ENCODE peak calls at places on chromosomes 13 and 19, in five cellular contexts. One of them, this sample, is unnamed.

GRCh38 chr19:49443366-49444099 is 2.2 kb upstream of the SLC17A7 start:
- DNase-seq in GM12878: peak; percentile 80
- DNase-seq in K562: peak; percentile 88
- DNase-seq in SK-N-SH: peak; percentile 91
- DNase-seq in HepG2: peak; percentile 88
- DNase-seq in this sample: peak; percentile 87

GRCh38 chr13:32911506-32911905 is 104.7 kb upstream of the KL start:
- DNase-seq in SK-N-SH: peak; percentile 43
- DNase-seq in GM12878: no peak
- DNase-seq in HepG2: peak; percentile 36
- DNase-seq in K562: peak; percentile 27
- DNase-seq in this sample: peak; percentile 60

GRCh38 chr19:46239193-46239767 is 9.7 kb downstream of the IGFL1 start:
- DNase-seq in HepG2: no peak
- DNase-seq in GM12878: no peak
- DNase-seq in K562: no peak
- DNase-seq in SK-N-SH: no peak
- DNase-seq in this sample: no peak

GRCh38 chr13:44816701-44817684 is 172.3 kb downstream of the NUFIP1 start:
- DNase-seq in K562: no peak
- DNase-seq in SK-N-SH: no peak
- DNase-seq in HepG2: no peak
- DNase-seq in GM12878: no peak
- DNase-seq in this sample: peak; percentile 63

GRCh38 chr19:51688665-51689571 is 4.2 kb upstream of the SPACA6 start:
- DNase-seq in K562: peak; percentile 79
- DNase-seq in GM12878: no peak
- DNase-seq in SK-N-SH: peak; percentile 90
- DNase-seq in HepG2: peak; percentile 61
- DNase-seq in this sample: peak; percentile 73

GRCh38 chr13:109297628-109298027 is 488.8 kb downstream of the IRS2 start:
- DNase-seq in SK-N-SH: peak; percentile 36
- DNase-seq in GM12878: no peak
- DNase-seq in K562: no peak
- DNase-seq in HepG2: no peak
- DNase-seq in this sample: no peak

GRCh38 chr13:28819046-28819747 is 942 bp upstream of the MTUS2 start:
- DNase-seq in SK-N-SH: no peak
- DNase-seq in K562: no peak
- DNase-seq in HepG2: no peak
- DNase-seq in GM12878: no peak
- DNase-seq in this sample: no peak

GRCh38 chr13:42970824-42971669 is 21.0 kb downstream of the EPSTI1 start:
- DNase-seq in GM12878: no peak
- DNase-seq in SK-N-SH: peak; percentile 70
- DNase-seq in K562: peak; percentile 26
- DNase-seq in HepG2: peak; percentile 53
- DNase-seq in this sample: peak; percentile 61

GRCh38 chr13:91247768-91248167 is 99.7 kb upstream of the MIR17HG start:
- DNase-seq in HepG2: no peak
- DNase-seq in GM12878: no peak
- DNase-seq in SK-N-SH: peak; percentile 19
- DNase-seq in K562: no peak
- DNase-seq in this sample: no peak

GRCh38 chr19:10936661-10937084 is 8.1 kb downstream of the TIMM29 start:
- DNase-seq in GM12878: peak; percentile 35
- DNase-seq in K562: peak; percentile 73
- DNase-seq in HepG2: peak; percentile 76
- DNase-seq in SK-N-SH: peak; percentile 83
- DNase-seq in this sample: peak; percentile 74

GRCh38 chr13:106100261-106100919 is 435.1 kb downstream of the EFNB2 start:
- DNase-seq in HepG2: no peak
- DNase-seq in K562: no peak
- DNase-seq in GM12878: no peak
- DNase-seq in SK-N-SH: no peak
- DNase-seq in this sample: peak; percentile 46

GRCh38 chr19:8500158-8500557 is 2.3 kb downstream of the PRAM1 start:
- DNase-seq in K562: no peak
- DNase-seq in HepG2: no peak
- DNase-seq in SK-N-SH: no peak
- DNase-seq in GM12878: no peak
- DNase-seq in this sample: no peak

GRCh38 chr13:114077121-114077937 is 55.1 kb downstream of the RASA3 start:
- DNase-seq in K562: no peak
- DNase-seq in HepG2: no peak
- DNase-seq in GM12878: no peak
- DNase-seq in SK-N-SH: no peak
- DNase-seq in this sample: no peak

GRCh38 chr19:14383556-14383897 is 2.3 kb downstream of the ADGRE5 start:
- DNase-seq in K562: peak; percentile 18
- DNase-seq in SK-N-SH: no peak
- DNase-seq in HepG2: no peak
- DNase-seq in GM12878: no peak
- DNase-seq in this sample: no peak

GRCh38 chr13:48214519-48215121 is 18.4 kb upstream of the ITM2B start:
- DNase-seq in SK-N-SH: no peak
- DNase-seq in HepG2: no peak
- DNase-seq in GM12878: no peak
- DNase-seq in K562: no peak
- DNase-seq in this sample: no peak

GRCh38 chr13:91609353-91609752 is 210.9 kb downstream of the GPC5 start:
- DNase-seq in GM12878: no peak
- DNase-seq in HepG2: no peak
- DNase-seq in SK-N-SH: peak; percentile 34
- DNase-seq in K562: no peak
- DNase-seq in this sample: no peak

GRCh38 chr13:40283666-40284065 is 382.8 kb downstream of the FOXO1 start:
- DNase-seq in K562: no peak
- DNase-seq in SK-N-SH: no peak
- DNase-seq in GM12878: no peak
- DNase-seq in HepG2: no peak
- DNase-seq in this sample: no peak
- TF ChIP-seq ZBTB33 in K562: no peak
- TF ChIP-seq ZBTB33 in SK-N-SH: no peak
- TF ChIP-seq ZBTB33 in GM12878: no peak
- TF ChIP-seq ZBTB33 in HepG2: no peak
- TF ChIP-seq ZBTB33 in this sample: no peak

GRCh38 chr19:34274827-34275625 is 20.7 kb downstream of the GARRE1 start:
- DNase-seq in HepG2: peak; percentile 85
- DNase-seq in K562: no peak
- DNase-seq in SK-N-SH: no peak
- DNase-seq in GM12878: no peak
- DNase-seq in this sample: no peak

GRCh38 chr19:34277244-34277643 is 22.9 kb downstream of the GARRE1 start:
- DNase-seq in SK-N-SH: no peak
- DNase-seq in K562: no peak
- DNase-seq in HepG2: no peak
- DNase-seq in GM12878: no peak
- DNase-seq in this sample: no peak

GRCh38 chr19:34275705-34276104 is 21.4 kb downstream of the GARRE1 start:
- DNase-seq in SK-N-SH: no peak
- DNase-seq in K562: no peak
- DNase-seq in HepG2: no peak
- DNase-seq in GM12878: no peak
- DNase-seq in this sample: no peak

GRCh38 chr19:34278783-34279182 is 24.4 kb downstream of the GARRE1 start:
- DNase-seq in GM12878: no peak
- DNase-seq in K562: no peak
- DNase-seq in SK-N-SH: no peak
- DNase-seq in HepG2: no peak
- DNase-seq in this sample: no peak

GRCh38 chr19:34276614-34277013 is 22.3 kb downstream of the GARRE1 start:
- DNase-seq in GM12878: no peak
- DNase-seq in HepG2: no peak
- DNase-seq in SK-N-SH: no peak
- DNase-seq in K562: no peak
- DNase-seq in this sample: no peak
- H3K4me2 ChIP-seq in GM12878: no peak overlapping the region
- H3K4me2 ChIP-seq in HepG2: no peak overlapping the region
- H3K4me2 ChIP-seq in SK-N-SH: no peak overlapping the region
- H3K4me2 ChIP-seq in K562: no peak overlapping the region
- H3K4me2 ChIP-seq in this sample: no peak overlapping the region

GRCh38 chr19:7013678-7014077 is 7.6 kb downstream of the MBD3L2B start:
- DNase-seq in GM12878: peak; percentile 68
- DNase-seq in SK-N-SH: no peak
- DNase-seq in K562: no peak
- DNase-seq in HepG2: no peak
- DNase-seq in this sample: no peak
- TF ChIP-seq ZBTB33 in GM12878: no peak
- TF ChIP-seq ZBTB33 in SK-N-SH: no peak
- TF ChIP-seq ZBTB33 in K562: no peak
- TF ChIP-seq ZBTB33 in HepG2: no peak
- TF ChIP-seq ZBTB33 in this sample: no peak

DNA sequence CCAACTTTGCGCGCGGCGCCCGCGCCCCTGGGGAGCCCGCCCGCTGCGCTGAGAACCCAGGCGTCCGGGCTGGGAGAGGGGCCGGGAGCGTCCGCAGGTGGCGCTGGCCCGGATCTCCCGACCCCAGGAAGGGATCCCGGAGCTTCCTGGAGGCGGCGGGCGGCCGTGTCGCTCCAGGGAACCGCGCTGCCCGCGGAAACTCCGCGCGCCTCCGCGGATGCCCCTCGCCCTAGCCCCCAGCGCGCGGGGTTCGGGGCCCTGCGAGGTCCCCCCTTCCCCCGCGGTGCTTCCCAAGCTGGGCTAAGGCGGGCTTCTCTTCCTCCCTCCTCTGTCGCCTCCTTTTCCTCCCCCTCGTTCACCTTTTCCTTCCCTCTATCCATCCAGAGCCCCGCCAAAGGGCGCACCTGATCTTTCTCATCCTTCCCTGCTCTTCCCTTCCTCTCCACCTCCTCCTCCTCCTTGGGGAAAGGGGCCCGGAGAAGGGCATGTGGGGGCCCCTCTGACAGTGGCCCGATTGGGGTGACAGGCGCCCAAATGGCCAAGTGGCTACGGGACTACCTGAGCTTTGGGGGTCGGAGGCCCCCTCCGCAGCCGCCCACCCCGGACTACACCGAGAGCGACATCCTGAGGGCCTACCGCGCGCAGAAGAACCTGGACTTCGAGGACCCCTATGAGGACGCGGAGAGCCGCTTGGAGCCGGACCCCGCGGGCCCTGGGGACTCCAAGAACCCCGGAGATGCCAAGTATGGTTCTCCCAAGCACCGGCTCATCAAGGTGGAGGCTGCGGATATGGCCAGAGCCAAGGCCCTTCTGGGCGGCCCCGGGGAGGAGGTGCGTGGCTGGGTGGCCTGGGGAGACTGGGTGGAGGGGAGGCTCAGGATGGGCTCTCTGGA is 710 bp downstream of the SHD start:
- DNase-seq in K562: no peak
- DNase-seq in SK-N-SH: peak; percentile 61
- DNase-seq in GM12878: no peak
- DNase-seq in HepG2: no peak
- DNase-seq in this sample: no peak
- H3K4me2 ChIP-seq in K562: no peak overlapping the region
- H3K4me2 ChIP-seq in SK-N-SH: peak overlapping the region; percentile 69
- H3K4me2 ChIP-seq in GM12878: no peak overlapping the region
- H3K4me2 ChIP-seq in HepG2: peak overlapping the region; percentile 53
- H3K4me2 ChIP-seq in this sample: no peak overlapping the region

GRCh38 chr19:3276341-3276799 is 51.9 kb downstream of the CELF5 start:
- DNase-seq in HepG2: peak; percentile 60
- DNase-seq in SK-N-SH: peak; percentile 86
- DNase-seq in GM12878: no peak
- DNase-seq in K562: peak; percentile 84
- DNase-seq in this sample: peak; percentile 88
- TF ChIP-seq ZBTB33 in HepG2: no peak
- TF ChIP-seq ZBTB33 in SK-N-SH: no peak
- TF ChIP-seq ZBTB33 in GM12878: no peak
- TF ChIP-seq ZBTB33 in K562: no peak
- TF ChIP-seq ZBTB33 in this sample: no peak

DNA sequence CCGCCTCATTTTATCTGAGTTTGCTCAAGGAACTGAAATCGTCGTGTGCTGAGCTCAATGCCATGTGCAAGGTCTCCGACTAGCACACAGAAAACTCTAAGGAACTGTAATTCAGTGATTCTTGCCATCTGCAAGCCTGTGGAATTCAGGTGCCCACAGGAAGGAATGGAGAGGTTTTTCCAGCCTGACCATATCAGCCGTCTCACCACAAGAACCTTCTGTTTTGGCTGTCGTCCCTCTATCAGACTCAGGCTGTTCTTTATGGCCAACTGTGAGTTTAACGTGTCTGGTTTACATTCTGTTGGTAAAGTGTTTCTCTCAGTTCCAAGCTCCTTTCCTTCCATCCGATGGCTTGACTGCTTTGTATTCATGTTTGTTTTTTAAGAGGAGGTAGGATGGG is 293.5 kb downstream of the SPRY2 start:
- DNase-seq in HepG2: no peak
- DNase-seq in SK-N-SH: no peak
- DNase-seq in GM12878: no peak
- DNase-seq in K562: no peak
- DNase-seq in this sample: no peak
- H3K4me2 ChIP-seq in HepG2: no peak overlapping the region
- H3K4me2 ChIP-seq in SK-N-SH: no peak overlapping the region
- H3K4me2 ChIP-seq in GM12878: no peak overlapping the region
- H3K4me2 ChIP-seq in K562: no peak overlapping the region
- H3K4me2 ChIP-seq in this sample: no peak overlapping the region

This sample was measured in HCT116.